ENCODE peak calls at places on chromosomes 12 and 14, in ten cellular contexts. One of them, this sample, is unnamed.

GRCh38 chr14:44914849-44915248 is 46.9 kb downstream of the KLHL28 start:
- DNase-seq in fibroblast of the aortic adventitia: peak; percentile 75
- DNase-seq in uterus: no peak
- DNase-seq in GM12865: no peak
- DNase-seq in IMR-90: peak; percentile 12
- DNase-seq in fibroblast of pulmonary artery: peak; percentile 47
- DNase-seq in tibial nerve: no peak
- DNase-seq in astrocyte: peak; percentile 25
- DNase-seq in mammary epithelial cell: no peak
- DNase-seq in vagina: no peak
- DNase-seq in this sample: peak; percentile 54

GRCh38 chr14:20332946-20333782 is at the start of gene CCNB1IP1:
- DNase-seq in fibroblast of the aortic adventitia: peak; percentile 91
- DNase-seq in uterus: peak; percentile 50
- DNase-seq in fibroblast of pulmonary artery: peak; percentile 92
- DNase-seq in IMR-90: peak; percentile 91
- DNase-seq in vagina: no peak
- DNase-seq in tibial nerve: peak; percentile 68
- DNase-seq in mammary epithelial cell: peak; percentile 89
- DNase-seq in GM12865: peak; percentile 91
- DNase-seq in astrocyte: peak; percentile 94
- DNase-seq in this sample: peak; percentile 93

GRCh38 chr12:127145929-127146789 is 1120.8 kb upstream of the TMEM132C start:
- DNase-seq in mammary epithelial cell: peak; percentile 46
- DNase-seq in fibroblast of pulmonary artery: peak; percentile 68
- DNase-seq in GM12865: no peak
- DNase-seq in IMR-90: peak; percentile 15
- DNase-seq in tibial nerve: peak; percentile 21
- DNase-seq in astrocyte: peak; percentile 50
- DNase-seq in vagina: no peak
- DNase-seq in fibroblast of the aortic adventitia: peak; percentile 67
- DNase-seq in uterus: peak; percentile 85
- DNase-seq in this sample: peak; percentile 62

GRCh38 chr14:81655423-81656314 is 122.0 kb upstream of the SEL1L start:
- DNase-seq in vagina: no peak
- DNase-seq in uterus: no peak
- DNase-seq in GM12865: peak; percentile 3
- DNase-seq in IMR-90: no peak
- DNase-seq in mammary epithelial cell: no peak
- DNase-seq in astrocyte: no peak
- DNase-seq in fibroblast of the aortic adventitia: no peak
- DNase-seq in tibial nerve: no peak
- DNase-seq in fibroblast of pulmonary artery: no peak
- DNase-seq in this sample: no peak

GRCh38 chr14:64501326-64502171 is 2.1 kb downstream of the ZBTB25 start:
- DNase-seq in astrocyte: peak; percentile 77
- DNase-seq in uterus: peak; percentile 78
- DNase-seq in mammary epithelial cell: peak; percentile 76
- DNase-seq in GM12865: peak; percentile 32
- DNase-seq in IMR-90: peak; percentile 38
- DNase-seq in tibial nerve: peak; percentile 70
- DNase-seq in vagina: no peak
- DNase-seq in fibroblast of the aortic adventitia: peak; percentile 88
- DNase-seq in fibroblast of pulmonary artery: peak; percentile 86
- DNase-seq in this sample: peak; percentile 85

GRCh38 chr14:99572173-99572999 is 31.6 kb downstream of the CCDC85C start:
- DNase-seq in astrocyte: no peak
- DNase-seq in fibroblast of the aortic adventitia: no peak
- DNase-seq in tibial nerve: no peak
- DNase-seq in GM12865: no peak
- DNase-seq in mammary epithelial cell: no peak
- DNase-seq in fibroblast of pulmonary artery: no peak
- DNase-seq in vagina: no peak
- DNase-seq in IMR-90: no peak
- DNase-seq in uterus: no peak
- DNase-seq in this sample: no peak

GRCh38 chr12:1500095-1500801 is 94.1 kb downstream of the FBXL14 start:
- DNase-seq in IMR-90: peak; percentile 81
- DNase-seq in mammary epithelial cell: no peak
- DNase-seq in tibial nerve: no peak
- DNase-seq in fibroblast of pulmonary artery: peak; percentile 69
- DNase-seq in vagina: no peak
- DNase-seq in fibroblast of the aortic adventitia: peak; percentile 60
- DNase-seq in astrocyte: peak; percentile 58
- DNase-seq in uterus: no peak
- DNase-seq in GM12865: no peak
- DNase-seq in this sample: peak; percentile 92

GRCh38 chr14:64726585-64726890 is 22.3 kb downstream of the PLEKHG3 start:
- DNase-seq in vagina: no peak
- DNase-seq in GM12865: peak; percentile 54
- DNase-seq in IMR-90: peak; percentile 60
- DNase-seq in tibial nerve: no peak
- DNase-seq in mammary epithelial cell: peak; percentile 99
- DNase-seq in astrocyte: peak; percentile 62
- DNase-seq in fibroblast of pulmonary artery: no peak
- DNase-seq in fibroblast of the aortic adventitia: no peak
- DNase-seq in uterus: no peak
- DNase-seq in this sample: peak; percentile 20

GRCh38 chr12:18690653-18691052 is 47.2 kb downstream of the PLCZ1 start:
- DNase-seq in mammary epithelial cell: peak; percentile 99
- DNase-seq in uterus: no peak
- DNase-seq in fibroblast of pulmonary artery: peak; percentile 72
- DNase-seq in vagina: no peak
- DNase-seq in fibroblast of the aortic adventitia: peak; percentile 74
- DNase-seq in GM12865: no peak
- DNase-seq in tibial nerve: no peak
- DNase-seq in IMR-90: peak; percentile 98
- DNase-seq in astrocyte: peak; percentile 89
- DNase-seq in this sample: peak; percentile 95

GRCh38 chr12:100666588-100666987 is 93.1 kb downstream of the GAS2L3 start:
- DNase-seq in astrocyte: no peak
- DNase-seq in mammary epithelial cell: no peak
- DNase-seq in tibial nerve: no peak
- DNase-seq in vagina: no peak
- DNase-seq in uterus: no peak
- DNase-seq in IMR-90: no peak
- DNase-seq in GM12865: no peak
- DNase-seq in fibroblast of the aortic adventitia: no peak
- DNase-seq in fibroblast of pulmonary artery: no peak
- DNase-seq in this sample: no peak

GRCh38 chr12:56288705-56289387 is 11.3 kb downstream of the CS start:
- DNase-seq in uterus: no peak
- DNase-seq in astrocyte: no peak
- DNase-seq in tibial nerve: no peak
- DNase-seq in GM12865: no peak
- DNase-seq in fibroblast of pulmonary artery: no peak
- DNase-seq in mammary epithelial cell: no peak
- DNase-seq in fibroblast of the aortic adventitia: no peak
- DNase-seq in vagina: no peak
- DNase-seq in IMR-90: no peak
- DNase-seq in this sample: no peak

GRCh38 chr12:32501835-32502333 is 102.5 kb downstream of the FGD4 start:
- DNase-seq in tibial nerve: peak; percentile 37
- DNase-seq in fibroblast of pulmonary artery: peak; percentile 91
- DNase-seq in uterus: peak; percentile 22
- DNase-seq in IMR-90: peak; percentile 81
- DNase-seq in astrocyte: peak; percentile 76
- DNase-seq in fibroblast of the aortic adventitia: peak; percentile 51
- DNase-seq in GM12865: no peak
- DNase-seq in vagina: no peak
- DNase-seq in mammary epithelial cell: peak; percentile 80
- DNase-seq in this sample: peak; percentile 80

GRCh38 chr12:23210573-23210972 is 585.6 kb downstream of the ETNK1 start:
- DNase-seq in astrocyte: no peak
- DNase-seq in tibial nerve: no peak
- DNase-seq in vagina: no peak
- DNase-seq in IMR-90: no peak
- DNase-seq in fibroblast of the aortic adventitia: no peak
- DNase-seq in mammary epithelial cell: no peak
- DNase-seq in fibroblast of pulmonary artery: no peak
- DNase-seq in GM12865: no peak
- DNase-seq in uterus: no peak
- DNase-seq in this sample: no peak

GRCh38 chr12:50039151-50039835 is 14.0 kb upstream of the RACGAP1 start:
- DNase-seq in vagina: no peak
- DNase-seq in mammary epithelial cell: peak; percentile 75
- DNase-seq in uterus: peak; percentile 88
- DNase-seq in fibroblast of pulmonary artery: peak; percentile 81
- DNase-seq in astrocyte: peak; percentile 59
- DNase-seq in tibial nerve: peak; percentile 94
- DNase-seq in GM12865: peak; percentile 86
- DNase-seq in fibroblast of the aortic adventitia: peak; percentile 79
- DNase-seq in IMR-90: peak; percentile 78
- DNase-seq in this sample: peak; percentile 72
- TF ChIP-seq CTCF in vagina: peak; percentile 57
- TF ChIP-seq CTCF in mammary epithelial cell: peak; percentile 91
- TF ChIP-seq CTCF in uterus: peak; percentile 67
- TF ChIP-seq CTCF in fibroblast of pulmonary artery: peak; percentile 90
- TF ChIP-seq CTCF in astrocyte: peak; percentile 80
- TF ChIP-seq CTCF in tibial nerve: peak; percentile 83
- TF ChIP-seq CTCF in GM12865: peak; percentile 93
- TF ChIP-seq CTCF in fibroblast of the aortic adventitia: peak; percentile 92
- TF ChIP-seq CTCF in IMR-90: peak; percentile 83
- TF ChIP-seq CTCF in this sample: peak; percentile 87

GRCh38 chr12:51049525-51049924 is 1.4 kb downstream of the LETMD1 start:
- DNase-seq in fibroblast of the aortic adventitia: no peak
- DNase-seq in uterus: no peak
- DNase-seq in vagina: no peak
- DNase-seq in mammary epithelial cell: no peak
- DNase-seq in astrocyte: no peak
- DNase-seq in fibroblast of pulmonary artery: no peak
- DNase-seq in tibial nerve: no peak
- DNase-seq in GM12865: no peak
- DNase-seq in IMR-90: no peak
- DNase-seq in this sample: no peak
- H3K4me3 ChIP-seq in fibroblast of the aortic adventitia: peak overlapping the region; percentile 92
- H3K4me3 ChIP-seq in uterus: peak overlapping the region; percentile 84
- H3K4me3 ChIP-seq in vagina: peak overlapping the region; percentile 49
- H3K4me3 ChIP-seq in mammary epithelial cell: peak overlapping the region; percentile 80
- H3K4me3 ChIP-seq in astrocyte: peak overlapping the region; percentile 90
- H3K4me3 ChIP-seq in fibroblast of pulmonary artery: peak overlapping the region; percentile 93
- H3K4me3 ChIP-seq in tibial nerve: peak overlapping the region; percentile 75
- H3K4me3 ChIP-seq in GM12865: peak overlapping the region; percentile 94
- H3K4me3 ChIP-seq in IMR-90: no peak overlapping the region
- H3K4me3 ChIP-seq in this sample: peak overlapping the region; percentile 79

GRCh38 chr12:89951694-89952060 is 243.0 kb upstream of the ATP2B1 start:
- DNase-seq in mammary epithelial cell: peak; percentile 61
- DNase-seq in IMR-90: no peak
- DNase-seq in fibroblast of the aortic adventitia: no peak
- DNase-seq in tibial nerve: no peak
- DNase-seq in astrocyte: no peak
- DNase-seq in uterus: no peak
- DNase-seq in GM12865: no peak
- DNase-seq in fibroblast of pulmonary artery: no peak
- DNase-seq in vagina: no peak
- DNase-seq in this sample: no peak

GRCh38 chr12:89950421-89950820 is 241.8 kb upstream of the ATP2B1 start:
- DNase-seq in tibial nerve: no peak
- DNase-seq in fibroblast of the aortic adventitia: no peak
- DNase-seq in fibroblast of pulmonary artery: no peak
- DNase-seq in uterus: no peak
- DNase-seq in mammary epithelial cell: no peak
- DNase-seq in IMR-90: no peak
- DNase-seq in GM12865: peak; percentile 65
- DNase-seq in vagina: no peak
- DNase-seq in astrocyte: no peak
- DNase-seq in this sample: peak; percentile 15

GRCh38 chr12:89948266-89949175 is 239.9 kb upstream of the ATP2B1 start:
- DNase-seq in GM12865: no peak
- DNase-seq in astrocyte: no peak
- DNase-seq in uterus: no peak
- DNase-seq in tibial nerve: no peak
- DNase-seq in fibroblast of the aortic adventitia: no peak
- DNase-seq in vagina: no peak
- DNase-seq in IMR-90: no peak
- DNase-seq in fibroblast of pulmonary artery: no peak
- DNase-seq in mammary epithelial cell: no peak
- DNase-seq in this sample: no peak

GRCh38 chr12:89949457-89950195 is 241.0 kb upstream of the ATP2B1 start:
- DNase-seq in astrocyte: peak; percentile 78
- DNase-seq in vagina: no peak
- DNase-seq in uterus: no peak
- DNase-seq in fibroblast of pulmonary artery: peak; percentile 92
- DNase-seq in tibial nerve: peak; percentile 30
- DNase-seq in mammary epithelial cell: peak; percentile 91
- DNase-seq in GM12865: peak; percentile 93
- DNase-seq in fibroblast of the aortic adventitia: peak; percentile 77
- DNase-seq in IMR-90: peak; percentile 64
- DNase-seq in this sample: peak; percentile 81

GRCh38 chr12:89951050-89951693 is 242.5 kb upstream of the ATP2B1 start:
- DNase-seq in fibroblast of the aortic adventitia: peak; percentile 35
- DNase-seq in tibial nerve: no peak
- DNase-seq in uterus: no peak
- DNase-seq in mammary epithelial cell: peak; percentile 79
- DNase-seq in GM12865: peak; percentile 26
- DNase-seq in astrocyte: peak; percentile 48
- DNase-seq in fibroblast of pulmonary artery: no peak
- DNase-seq in IMR-90: peak; percentile 84
- DNase-seq in vagina: no peak
- DNase-seq in this sample: peak; percentile 49
- TF ChIP-seq CTCF in fibroblast of the aortic adventitia: no peak
- TF ChIP-seq CTCF in tibial nerve: no peak
- TF ChIP-seq CTCF in uterus: no peak
- TF ChIP-seq CTCF in mammary epithelial cell: no peak
- TF ChIP-seq CTCF in GM12865: no peak
- TF ChIP-seq CTCF in astrocyte: no peak
- TF ChIP-seq CTCF in fibroblast of pulmonary artery: no peak
- TF ChIP-seq CTCF in IMR-90: no peak
- TF ChIP-seq CTCF in vagina: no peak
- TF ChIP-seq CTCF in this sample: no peak

GRCh38 chr14:67512463-67513134 is 20.5 kb upstream of the PLEKHH1 start:
- DNase-seq in vagina: no peak
- DNase-seq in mammary epithelial cell: no peak
- DNase-seq in fibroblast of pulmonary artery: no peak
- DNase-seq in GM12865: no peak
- DNase-seq in tibial nerve: no peak
- DNase-seq in IMR-90: no peak
- DNase-seq in fibroblast of the aortic adventitia: no peak
- DNase-seq in uterus: no peak
- DNase-seq in astrocyte: no peak
- DNase-seq in this sample: no peak
- H3K4me3 ChIP-seq in vagina: no peak overlapping the region
- H3K4me3 ChIP-seq in mammary epithelial cell: no peak overlapping the region
- H3K4me3 ChIP-seq in fibroblast of pulmonary artery: no peak overlapping the region
- H3K4me3 ChIP-seq in GM12865: no peak overlapping the region
- H3K4me3 ChIP-seq in tibial nerve: no peak overlapping the region
- H3K4me3 ChIP-seq in IMR-90: no peak overlapping the region
- H3K4me3 ChIP-seq in fibroblast of the aortic adventitia: no peak overlapping the region
- H3K4me3 ChIP-seq in uterus: no peak overlapping the region
- H3K4me3 ChIP-seq in astrocyte: no peak overlapping the region
- H3K4me3 ChIP-seq in this sample: no peak overlapping the region